ENCODE peak calls at places on chromosome 10, in five cellular contexts. P is spleen; D is cardiac muscle cell; X is pancreas; A is CD8-positive, alpha-beta T cell. H is an unnamed sample.

GRCh38 chr10:35573786-35574185 is 31.4 kb upstream of the GJD4 start:
- DNase-seq in X (no peak), D (no peak), P (no peak), A (no peak), H (no peak)

GRCh38 chr10:104117839-104118323 is 4.1 kb upstream of the SFR1 start:
- DNase-seq in A (no peak), D (no peak), X (no peak), P (no peak), H (no peak)

GRCh38 chr10:1782841-1783240 is 45.5 kb upstream of the ADARB2 start:
- DNase-seq in X (no peak), D (no peak), A (no peak), P (no peak), H (no peak)

GRCh38 chr10:50229460-50229859 is 21.9 kb downstream of the ASAH2 start:
- DNase-seq in P (no peak), D (no peak), X (no peak), A (no peak), H (no peak)

GRCh38 chr10:18984531-18984930 is 64.1 kb upstream of the MALRD1 start:
- DNase-seq in A (no peak), P (no peak), D (no peak), X (no peak), H (no peak)

GRCh38 chr10:22344781-22345300 is 455 bp upstream of the SPAG6 start:
- DNase-seq in A (no peak), X (no peak), D (no peak), P (no peak), H (no peak)

GRCh38 chr10:131728829-131729228 is 172.0 kb upstream of the PPP2R2D start:
- DNase-seq in D (no peak), X (no peak), A (no peak), P (peak; percentile 61), H (no peak)

GRCh38 chr10:28996947-28997551 is 291.8 kb upstream of the LYZL1 start:
- DNase-seq in X (no peak), P (no peak), D (no peak), A (no peak), H (no peak)

GRCh38 chr10:35415505-35415904 is 79.2 kb downstream of the CCNY start:
- DNase-seq in X (no peak), D (no peak), A (no peak), P (no peak), H (no peak)

GRCh38 chr10:71256661-71257030 is 44.3 kb downstream of the UNC5B start:
- DNase-seq in X (no peak), A (no peak), P (no peak), D (no peak), H (no peak)

GRCh38 chr10:75018233-75018632 is 93.2 kb upstream of the SAMD8 start:
- DNase-seq in X (no peak), D (no peak), A (no peak), P (no peak), H (no peak)

GRCh38 chr10:100520811-100521210 is 1.1 kb upstream of the SEC31B start:
- DNase-seq in A (no peak), X (no peak), D (no peak), P (no peak), H (no peak)

GRCh38 chr10:97543025-97543546 is 29.5 kb upstream of the ANKRD2 start:
- DNase-seq in D (no peak), P (peak; percentile 86), A (no peak), X (peak; percentile 38), H (peak; percentile 92)

GRCh38 chr10:1685671-1686450 is 51.5 kb downstream of the ADARB2 start:
- DNase-seq in P (no peak), X (no peak), A (no peak), D (no peak), H (no peak)

GRCh38 chr10:114002422-114002821 is 41.2 kb upstream of the ADRB1 start:
- DNase-seq in P (no peak), X (no peak), A (no peak), D (no peak), H (no peak)

GRCh38 chr10:782751-783648 is 93.5 kb upstream of the DIP2C start:
- DNase-seq in D (no peak), P (peak; percentile 64), X (no peak), A (no peak), H (no peak)

GRCh38 chr10:103451871-103452713 is at the start of gene CALHM2:
- DNase-seq in X (peak; percentile 50), A (peak; percentile 34), D (peak; percentile 70), P (peak; percentile 92), H (peak; percentile 71)

GRCh38 chr10:91883549-91884542 is 25.4 kb downstream of the FGFBP3 start:
- DNase-seq in P (no peak), A (no peak), X (peak; percentile 33), D (peak; percentile 48), H (no peak)

GRCh38 chr10:72740526-72740925 is 48.6 kb downstream of the MCU start:
- DNase-seq in A (no peak), X (peak; percentile 15), D (peak; percentile 22), P (no peak), H (no peak)

DNA sequence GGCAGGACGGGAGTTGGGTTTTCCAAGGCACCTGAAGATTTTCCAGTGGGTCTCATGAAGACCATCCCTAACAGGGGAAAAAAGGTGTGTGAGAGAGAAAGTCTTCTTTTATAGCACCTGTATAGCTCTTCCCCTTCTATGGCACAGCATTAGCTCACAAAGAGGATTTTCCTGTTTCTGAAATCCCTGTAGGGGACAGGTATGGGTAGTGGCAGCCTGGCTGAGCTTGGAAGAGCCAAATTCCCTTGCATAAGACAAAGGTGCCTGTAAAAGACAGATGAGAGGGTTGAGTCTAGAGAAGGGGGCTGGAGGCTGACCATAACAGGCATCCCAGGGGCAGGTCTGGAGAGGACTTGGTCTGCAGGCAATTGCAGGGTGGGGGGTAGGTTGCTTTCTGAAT is 63.7 kb downstream of the COL13A1 start:
- DNase-seq in X (no peak), D (no peak), A (no peak), P (no peak), H (no peak)
- TF ChIP-seq CTCF in X (no peak), D (no peak), A (no peak), P (no peak), H (no peak)

DNA sequence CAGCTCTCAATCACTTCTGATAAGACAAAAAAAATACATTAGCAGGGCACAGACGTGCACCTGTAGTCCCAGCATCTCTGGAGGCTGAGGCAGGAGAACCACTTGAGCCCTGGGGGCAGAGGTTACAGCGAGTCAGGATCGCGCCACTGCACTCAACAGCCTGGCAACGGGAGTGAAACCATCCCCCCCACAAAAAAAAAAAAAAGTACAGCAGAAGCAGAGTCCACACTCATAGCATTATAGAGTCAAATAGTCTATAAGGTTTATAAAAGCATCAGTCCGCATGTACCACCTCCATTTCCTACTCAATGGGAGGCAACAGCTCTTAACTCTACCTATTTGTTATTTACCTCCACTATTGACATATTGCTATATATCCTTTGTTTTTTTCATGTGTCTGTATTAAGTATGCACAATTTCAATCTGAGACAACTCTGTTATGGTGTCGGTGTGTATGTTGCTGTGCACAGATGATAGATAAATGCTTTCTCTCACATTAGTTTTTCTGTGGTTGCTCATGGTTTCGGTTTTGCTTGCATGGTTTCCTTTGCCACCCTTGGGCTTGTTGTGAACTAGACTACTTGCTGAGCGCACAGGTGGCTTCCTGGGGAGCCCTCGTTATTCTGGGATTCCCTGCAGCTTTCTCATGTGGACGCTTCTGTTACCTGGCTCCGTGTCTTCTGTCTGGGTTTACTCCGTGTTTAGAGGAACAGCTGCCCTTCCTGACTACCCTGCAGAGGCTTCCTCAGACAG is 40.4 kb downstream of the PROSER2 start:
- DNase-seq in X (no peak), P (peak; percentile 73), D (no peak), A (peak; percentile 43), H (no peak)
- H3K4me3 ChIP-seq in X (no peak overlapping the region), P (no peak overlapping the region), D (no peak overlapping the region), A (peak overlapping the region; percentile 31), H (no peak overlapping the region)

GRCh38 chr10:80449545-80449944 is 4.6 kb upstream of the TSPAN14 start:
- DNase-seq in X (no peak), D (no peak), P (no peak), A (no peak), H (no peak)
- H3K27ac ChIP-seq in X (no peak overlapping the region), D (no peak overlapping the region), P (no peak overlapping the region), A (peak overlapping the region; percentile 5), H (no peak overlapping the region)

DNA sequence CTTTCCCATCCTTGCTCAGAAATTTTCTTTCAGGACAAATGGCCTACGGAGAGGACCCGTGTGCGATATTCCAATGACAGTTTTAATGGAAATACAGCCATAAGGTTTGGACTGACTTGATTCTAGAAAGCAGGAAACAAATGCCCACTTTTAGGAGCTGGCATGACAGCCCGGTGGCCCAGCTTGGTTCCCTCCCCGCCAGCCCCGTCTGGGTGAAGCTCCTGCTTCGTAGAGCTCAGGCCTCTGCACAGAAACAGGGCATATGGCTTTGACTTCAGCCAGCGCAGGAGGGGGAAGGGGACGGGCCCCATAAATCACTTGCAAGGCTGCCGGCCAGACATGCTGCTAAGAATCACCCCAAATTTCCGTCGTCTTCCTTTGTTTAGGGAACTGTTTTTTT is 67.7 kb downstream of the FRMD4A start:
- DNase-seq in X (no peak), A (no peak), P (no peak), D (no peak), H (no peak)
- TF ChIP-seq CTCF in X (no peak), A (no peak), P (no peak), D (no peak), H (no peak)

GRCh38 chr10:86045896-86046295 is 320.7 kb downstream of the GRID1 start:
- DNase-seq in A (no peak), D (no peak), X (no peak), P (no peak), H (no peak)
- H3K4me3 ChIP-seq in A (no peak overlapping the region), D (no peak overlapping the region), X (no peak overlapping the region), P (no peak overlapping the region), H (no peak overlapping the region)

DNA sequence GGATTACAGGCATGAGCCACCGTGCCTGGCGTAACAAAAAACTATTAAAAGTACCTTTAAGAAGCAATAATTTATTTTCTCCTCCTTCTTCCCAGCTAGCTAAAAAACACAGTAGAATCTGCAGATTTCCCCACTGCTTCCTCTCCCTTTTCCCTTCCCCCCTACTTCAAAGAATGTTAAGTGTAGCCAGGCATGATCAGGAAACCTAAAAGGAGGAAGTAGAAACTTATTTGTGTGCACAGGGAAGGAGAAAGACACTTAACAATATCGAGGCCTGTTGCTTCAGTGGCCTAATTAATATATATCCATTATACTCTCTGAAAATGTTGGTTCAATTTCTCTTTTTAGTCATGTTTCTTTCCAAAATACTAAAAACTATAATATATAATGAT is 127.7 kb downstream of the NRBF2 start:
- DNase-seq in X (no peak), D (no peak), A (no peak), P (no peak), H (no peak)
- H3K27ac ChIP-seq in X (no peak overlapping the region), D (no peak overlapping the region), A (no peak overlapping the region), P (peak overlapping the region; percentile 62), H (peak overlapping the region; percentile 38)